ENCODE peak calls at places on chromosomes 13 and 19, in four cellular contexts. Y, S, K and H are unnamed samples.

GRCh38 chr19:55027472-55028337 is 10.4 kb downstream of the GP6 start:
- DNase-seq in Y (no peak), S (no peak), K (peak; percentile 23), H (no peak)

GRCh38 chr13:93959796-93960533 is 519.5 kb downstream of the DCT start:
- DNase-seq in Y (no peak), S (no peak), K (no peak), H (no peak)

GRCh38 chr19:35790981-35791813 is 15.8 kb downstream of the ARHGAP33 start:
- DNase-seq in Y (no peak), S (no peak), K (no peak), H (no peak)

GRCh38 chr13:72651196-72651595 is 76.2 kb downstream of the MZT1 start:
- DNase-seq in Y (no peak), S (no peak), K (peak; percentile 42), H (peak; percentile 13)

GRCh38 chr19:48346161-48346560 is 17.6 kb downstream of the TMEM143 start:
- DNase-seq in Y (no peak), S (no peak), K (no peak), H (no peak)

GRCh38 chr19:49700563-49700962 is 9.6 kb downstream of the CPT1C start:
- DNase-seq in Y (no peak), S (no peak), K (no peak), H (no peak)

GRCh38 chr13:94345374-94346195 is 133.9 kb downstream of the DCT start:
- DNase-seq in Y (no peak), S (no peak), K (peak; percentile 83), H (peak; percentile 57)

GRCh38 chr19:13099073-13099999 is 3.3 kb downstream of the LYL1 start:
- DNase-seq in Y (peak; percentile 78), S (no peak), K (no peak), H (no peak)

GRCh38 chr19:1574763-1575162 is 6.6 kb upstream of the MEX3D start:
- DNase-seq in Y (no peak), S (no peak), K (no peak), H (no peak)

GRCh38 chr13:106138620-106139019 is 396.8 kb downstream of the EFNB2 start:
- DNase-seq in Y (no peak), S (no peak), K (no peak), H (no peak)